ENCODE peak calls at places on chromosomes 4 and X, in seven cellular contexts. O is activated T-helper 1 cell treated with Interleukin-2 at 50 U/mL for 16 hours, R is NCI-H510A, B is adrenal gland, I is ELR, M is fibroblast of mammary gland, D is T-helper 9 cell. U is an unnamed sample.

GRCh38 chrX:1316527-1316926 is 20.1 kb upstream of the IL3RA start:
- DNase-seq in I (no peak), D (no peak), O (no peak), B (peak), R (no peak), M (no peak), U (no peak)

GRCh38 chrX:141405486-141405877 is 163.2 kb upstream of the SPANXC start:
- DNase-seq in O (no peak), B (no peak), R (no peak), D (no peak), M (peak), I (peak), U (no peak)

GRCh38 chr4:52259978-52260377 is 208.9 kb downstream of the SPATA18 start:
- DNase-seq in M (no peak), R (no peak), B (no peak), D (no peak), I (no peak), O (no peak), U (no peak)

GRCh38 chrX:30307466-30307865 is 1.7 kb downstream of the NR0B1 start:
- DNase-seq in R (no peak), B (no peak), D (no peak), O (no peak), I (no peak), M (no peak), U (no peak)

GRCh38 chr4:110586137-110586850 is 36.6 kb downstream of the PITX2 start:
- DNase-seq in D (no peak), B (no peak), O (no peak), R (no peak), M (peak), I (peak), U (no peak)

GRCh38 chr4:27081675-27082579 is 221.3 kb downstream of the STIM2 start:
- DNase-seq in B (no peak), M (no peak), D (no peak), O (no peak), I (no peak), R (no peak), U (no peak)

GRCh38 chr4:110902500-110902899 is 279.6 kb upstream of the PITX2 start:
- DNase-seq in B (no peak), O (no peak), D (no peak), M (no peak), I (no peak), R (no peak), U (no peak)

GRCh38 chr4:10456270-10457254 is 664 bp downstream of the ZNF518B start:
- DNase-seq in D (peak), O (peak), R (peak), B (peak), M (peak), I (peak), U (peak)

GRCh38 chr4:75985116-75985515 is 5.6 kb downstream of the SDAD1 start:
- DNase-seq in O (no peak), I (peak), B (no peak), D (no peak), M (peak), R (no peak), U (no peak)

GRCh38 chr4:166174717-166175510 is 301.9 kb downstream of the TLL1 start:
- DNase-seq in R (no peak), B (no peak), O (no peak), I (peak), M (peak), D (no peak), U (no peak)

GRCh38 chr4:113878718-113879117 is 100.7 kb downstream of the ARSJ start:
- DNase-seq in D (no peak), I (peak), O (no peak), R (no peak), M (peak), B (no peak), U (no peak)

GRCh38 chr4:163895369-163896005 is 401.0 kb downstream of the TMA16 start:
- DNase-seq in O (no peak), B (no peak), M (no peak), I (no peak), R (peak), D (peak), U (no peak)

GRCh38 chr4:85603437-85604336 is 128.7 kb downstream of the ARHGAP24 start:
- DNase-seq in M (peak), R (no peak), I (peak), D (no peak), O (no peak), B (no peak), U (no peak)

GRCh38 chr4:17962171-17962570 is 59.4 kb downstream of the LCORL start:
- DNase-seq in I (no peak), R (no peak), M (no peak), B (no peak), D (no peak), O (no peak), U (no peak)

GRCh38 chrX:45803383-45803921 is 602.8 kb upstream of the DIPK2B start:
- DNase-seq in O (no peak), R (no peak), B (no peak), I (peak), M (peak), D (no peak), U (no peak)

GRCh38 chr4:81198151-81198550 is 16.9 kb downstream of the PRKG2 start:
- DNase-seq in I (no peak), R (no peak), D (no peak), B (no peak), O (no peak), M (no peak), U (no peak)

GRCh38 chrX:150486011-150486410 is 82.4 kb upstream of the MTM1 start:
- DNase-seq in I (peak), O (peak), D (peak), M (peak), R (no peak), B (peak), U (no peak)

GRCh38 chr4:184396001-184396400 is 78.3 kb downstream of the IRF2 start:
- DNase-seq in M (no peak), B (no peak), D (no peak), I (no peak), R (no peak), O (no peak), U (no peak)

GRCh38 chr4:7759221-7759620 is 180.4 kb downstream of the AFAP1 start:
- DNase-seq in B (no peak), M (no peak), R (no peak), D (peak), O (peak), I (no peak), U (peak)

GRCh38 chr4:4299006-4299405 is 9.0 kb downstream of the ZBTB49 start:
- DNase-seq in D (no peak), R (no peak), O (no peak), M (no peak), I (no peak), B (no peak), U (no peak)

GRCh38 chrX:104189862-104190261 is 23.6 kb downstream of the FAM199X start:
- DNase-seq in D (no peak), I (no peak), B (no peak), R (no peak), O (no peak), M (no peak), U (no peak)

GRCh38 chr4:41753942-41754341 is 5.4 kb upstream of the PHOX2B start:
- DNase-seq in B (no peak), R (no peak), I (no peak), O (no peak), M (no peak), D (no peak), U (no peak)

GRCh38 chr4:115456228-115456627 is 342.8 kb upstream of the NDST4 start:
- DNase-seq in I (no peak), O (no peak), B (no peak), D (no peak), R (no peak), M (no peak), U (no peak)

GRCh38 chrX:148333989-148334388 is 166.4 kb upstream of the AFF2 start:
- DNase-seq in O (no peak), M (no peak), B (no peak), R (no peak), D (no peak), I (no peak), U (no peak)

GRCh38 chr4:11073621-11074051 is 355.1 kb downstream of the HS3ST1 start:
- DNase-seq in R (no peak), D (no peak), I (peak), O (no peak), M (peak), B (no peak), U (no peak)

GRCh38 chr4:11480683-11481082 is 52.0 kb upstream of the HS3ST1 start:
- DNase-seq in R (no peak), O (no peak), D (no peak), M (no peak), B (peak), I (no peak), U (no peak)

GRCh38 chrX:10327651-10328050 is 170.9 kb downstream of the CLCN4 start:
- DNase-seq in B (no peak), D (no peak), R (no peak), I (no peak), M (peak), O (no peak), U (no peak)

GRCh38 chrX:154372612-154373022 is 1.8 kb downstream of the FLNA start:
- DNase-seq in I (peak), M (no peak), O (no peak), B (no peak), R (no peak), D (no peak), U (no peak)

GRCh38 chrX:56764153-56764974 is 35.3 kb downstream of the NBDY start:
- DNase-seq in I (peak), D (peak), M (peak), R (no peak), B (peak), O (peak), U (peak)

GRCh38 chrX:38807873-38808272 is 6.6 kb downstream of the MID1IP1 start:
- DNase-seq in O (no peak), D (no peak), I (no peak), R (no peak), B (no peak), M (no peak), U (no peak)